ENCODE peak calls at places on chromosome X, in four cellular contexts. J is A549, S is HepG2, A is K562. C is an unnamed sample.

GRCh38 chrX:17377795-17378194 is 2.8 kb downstream of the NHS start:
- DNase-seq in J (no peak), S (no peak), A (no peak), C (no peak)

GRCh38 chrX:111008126-111008525 is 87.9 kb upstream of the PAK3 start:
- DNase-seq in J (no peak), S (no peak), A (no peak), C (no peak)

GRCh38 chrX:140509468-140510305 is 4.8 kb upstream of the SOX3 start:
- DNase-seq in J (no peak), S (no peak), A (no peak), C (no peak)

GRCh38 chrX:48470110-48470832 is at the start of gene SLC38A5:
- DNase-seq in J (no peak), S (peak), A (peak), C (no peak)

GRCh38 chrX:12999422-12999821 is 24.5 kb downstream of the TMSB4X start:
- DNase-seq in J (no peak), S (no peak), A (no peak), C (no peak)

GRCh38 chrX:43121637-43122036 is 343.7 kb upstream of the PPP1R2C start:
- DNase-seq in J (no peak), S (no peak), A (no peak), C (no peak)

GRCh38 chrX:66110112-66110511 is 53.9 kb upstream of the HEPH start:
- DNase-seq in J (peak), S (no peak), A (peak), C (no peak)

GRCh38 chrX:123601437-123601836 is 131.4 kb downstream of the THOC2 start:
- DNase-seq in J (no peak), S (no peak), A (no peak), C (no peak)

GRCh38 chrX:50638123-50638522 is 167.5 kb upstream of the DGKK start:
- DNase-seq in J (no peak), S (no peak), A (no peak), C (no peak)

GRCh38 chrX:39843318-39843717 is 254.4 kb downstream of the BCOR start:
- DNase-seq in J (no peak), S (no peak), A (no peak), C (no peak)

DNA sequence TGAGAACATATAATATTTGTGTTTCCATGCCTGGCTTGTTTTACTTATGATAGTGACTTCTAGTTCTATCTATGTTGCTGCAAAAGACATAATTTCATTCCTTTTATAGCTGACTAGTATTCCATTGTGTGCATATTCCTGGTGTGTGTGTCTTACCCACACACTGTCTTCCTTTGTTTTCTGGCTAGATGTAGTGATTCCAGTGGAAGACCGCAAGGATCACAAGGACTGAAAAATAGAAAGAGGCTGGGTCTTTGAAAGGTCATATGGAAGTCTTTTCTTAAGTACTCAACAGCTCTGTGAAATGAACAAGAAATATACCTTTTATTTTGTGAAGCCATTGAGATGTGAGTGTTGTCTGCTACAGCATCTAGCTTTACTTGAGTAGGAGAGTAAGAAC is 29.4 kb upstream of the TAB3 start:
- DNase-seq in J (no peak), S (no peak), A (no peak), C (no peak)
- TF ChIP-seq RNF2 in J (no peak), S (no peak), A (no peak), C (no peak)

GRCh38 chrX:101171883-101172400 is 47.6 kb upstream of the DRP2 start:
- DNase-seq in J (no peak), S (no peak), A (no peak), C (no peak)
- TF ChIP-seq RNF2 in J (no peak), S (no peak), A (no peak), C (no peak)

DNA sequence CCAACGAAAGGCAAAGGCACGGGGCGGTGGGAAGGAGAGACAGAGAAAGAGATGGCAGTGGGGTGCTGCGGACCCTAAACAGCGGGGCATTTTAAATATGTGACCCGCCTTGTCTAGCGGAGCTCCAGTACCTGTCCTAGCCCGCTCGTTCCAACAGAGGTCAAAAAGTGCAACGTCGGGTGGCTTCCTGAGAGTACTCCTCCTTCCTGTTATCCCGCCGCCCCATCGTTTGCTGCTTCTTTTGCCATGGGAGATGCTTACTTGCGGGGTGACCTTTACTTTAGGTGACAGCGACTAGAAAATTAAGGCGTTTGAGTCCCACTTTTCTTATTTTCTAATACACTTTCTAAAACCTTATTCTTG is 734 bp downstream of the NRK start:
- DNase-seq in J (no peak), S (no peak), A (no peak), C (no peak)
- TF ChIP-seq RNF2 in J (no peak), S (no peak), A (no peak), C (no peak)

DNA sequence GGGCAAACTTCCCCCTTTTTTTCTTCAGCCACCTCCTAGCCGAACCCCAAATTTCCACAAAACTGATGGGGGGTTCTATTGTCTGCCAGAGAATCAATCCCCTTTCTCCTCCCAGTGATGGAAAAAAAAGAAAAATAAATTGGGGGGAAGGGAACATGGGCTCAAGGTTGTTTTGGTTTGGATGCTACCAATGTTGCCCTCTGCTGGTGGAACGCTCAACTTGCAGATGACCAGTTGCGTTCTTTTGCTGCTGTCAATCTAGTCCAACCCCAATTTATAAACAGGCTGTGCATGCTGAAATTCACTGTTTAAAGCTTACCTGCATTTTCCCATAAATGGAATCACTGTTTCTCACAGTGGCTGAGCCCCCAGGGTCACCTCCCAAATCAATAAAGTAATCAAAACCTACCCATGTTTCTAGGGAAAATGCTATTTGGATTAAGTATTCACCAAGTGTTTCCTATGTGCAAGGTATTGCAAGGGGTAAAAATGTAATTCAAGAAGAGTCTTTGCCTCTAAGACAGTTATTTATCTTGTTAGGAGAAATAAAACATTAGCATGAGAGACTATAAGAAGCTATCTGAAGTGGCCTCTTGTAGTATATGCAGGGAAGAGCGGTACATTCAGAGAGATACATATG is 116.7 kb upstream of the TMEM164 start:
- DNase-seq in J (peak), S (peak), A (peak), C (no peak)
- TF ChIP-seq RNF2 in J (no peak), S (no peak), A (no peak), C (no peak)